ENCODE peak calls at places on chromosomes 2 and 18, in four cellular contexts. One of them, this sample, is unnamed.

GRCh38 chr18:22238036-22238435 is 68.6 kb downstream of the GATA6 start:
- DNase-seq in cardiac fibroblast: no peak
- DNase-seq in adipocyte: no peak
- DNase-seq in adrenal gland: no peak
- DNase-seq in this sample: no peak

GRCh38 chr18:49016648-49017539 is 66.1 kb upstream of the SMAD7 start:
- DNase-seq in cardiac fibroblast: peak
- DNase-seq in adipocyte: peak
- DNase-seq in adrenal gland: peak
- DNase-seq in this sample: peak

GRCh38 chr18:23053756-23054457 is 81.4 kb upstream of the CABLES1 start:
- DNase-seq in cardiac fibroblast: peak
- DNase-seq in adipocyte: no peak
- DNase-seq in adrenal gland: no peak
- DNase-seq in this sample: no peak

GRCh38 chr2:238425979-238426567 is 654 bp upstream of the ASB1 start:
- DNase-seq in cardiac fibroblast: peak
- DNase-seq in adipocyte: peak
- DNase-seq in adrenal gland: no peak
- DNase-seq in this sample: peak

GRCh38 chr18:68466714-68467113 is 248.2 kb downstream of the TMX3 start:
- DNase-seq in cardiac fibroblast: no peak
- DNase-seq in adipocyte: no peak
- DNase-seq in adrenal gland: no peak
- DNase-seq in this sample: no peak

GRCh38 chr18:8299054-8299708 is 310.1 kb upstream of the RAB12 start:
- DNase-seq in cardiac fibroblast: no peak
- DNase-seq in adipocyte: no peak
- DNase-seq in adrenal gland: no peak
- DNase-seq in this sample: no peak

GRCh38 chr2:165573534-165574461 is 104.3 kb downstream of the CSRNP3 start:
- DNase-seq in cardiac fibroblast: peak
- DNase-seq in adipocyte: peak
- DNase-seq in adrenal gland: peak
- DNase-seq in this sample: no peak

GRCh38 chr2:176280156-176280555 is 10.9 kb downstream of the MTX2 start:
- DNase-seq in cardiac fibroblast: no peak
- DNase-seq in adipocyte: no peak
- DNase-seq in adrenal gland: no peak
- DNase-seq in this sample: no peak

GRCh38 chr18:26071725-26072124 is 18.7 kb downstream of the SS18 start:
- DNase-seq in cardiac fibroblast: no peak
- DNase-seq in adipocyte: peak
- DNase-seq in adrenal gland: no peak
- DNase-seq in this sample: no peak

GRCh38 chr2:121721926-121722325 is 14.7 kb downstream of the NIFK start:
- DNase-seq in cardiac fibroblast: peak
- DNase-seq in adipocyte: peak
- DNase-seq in adrenal gland: no peak
- DNase-seq in this sample: peak

GRCh38 chr2:97355887-97356286 is 233.8 kb downstream of the ANKRD36B start:
- DNase-seq in cardiac fibroblast: peak
- DNase-seq in adipocyte: no peak
- DNase-seq in adrenal gland: no peak
- DNase-seq in this sample: no peak

GRCh38 chr2:138391956-138392355 is 109.6 kb upstream of the SPOPL start:
- DNase-seq in cardiac fibroblast: no peak
- DNase-seq in adipocyte: no peak
- DNase-seq in adrenal gland: no peak
- DNase-seq in this sample: no peak

GRCh38 chr2:128274218-128274617 is 44.5 kb downstream of the HS6ST1 start:
- DNase-seq in cardiac fibroblast: no peak
- DNase-seq in adipocyte: no peak
- DNase-seq in adrenal gland: no peak
- DNase-seq in this sample: no peak

GRCh38 chr2:208300847-208301618 is 35.0 kb downstream of the PIKFYVE start:
- DNase-seq in cardiac fibroblast: no peak
- DNase-seq in adipocyte: no peak
- DNase-seq in adrenal gland: no peak
- DNase-seq in this sample: no peak

GRCh38 chr2:24588294-24588693 is 97.2 kb downstream of the NCOA1 start:
- DNase-seq in cardiac fibroblast: no peak
- DNase-seq in adipocyte: no peak
- DNase-seq in adrenal gland: no peak
- DNase-seq in this sample: no peak

GRCh38 chr2:30472326-30472725 is 25.3 kb downstream of the LCLAT1 start:
- DNase-seq in cardiac fibroblast: no peak
- DNase-seq in adipocyte: peak
- DNase-seq in adrenal gland: no peak
- DNase-seq in this sample: no peak

GRCh38 chr2:241025639-241026038 is 27.2 kb downstream of the SNED1 start:
- DNase-seq in cardiac fibroblast: no peak
- DNase-seq in adipocyte: no peak
- DNase-seq in adrenal gland: no peak
- DNase-seq in this sample: no peak

GRCh38 chr18:76697441-76697901 is 124.9 kb upstream of the ZNF236 start:
- DNase-seq in cardiac fibroblast: peak
- DNase-seq in adipocyte: peak
- DNase-seq in adrenal gland: no peak
- DNase-seq in this sample: no peak

GRCh38 chr2:112751451-112752197 is 12.8 kb downstream of the CKAP2L start:
- DNase-seq in cardiac fibroblast: no peak
- DNase-seq in adipocyte: no peak
- DNase-seq in adrenal gland: no peak
- DNase-seq in this sample: no peak

GRCh38 chr2:232592687-232593407 is 40.6 kb upstream of the EFHD1 start:
- DNase-seq in cardiac fibroblast: peak
- DNase-seq in adipocyte: peak
- DNase-seq in adrenal gland: peak
- DNase-seq in this sample: peak

GRCh38 chr2:21395366-21395765 is 271.6 kb downstream of the TDRD15 start:
- DNase-seq in cardiac fibroblast: no peak
- DNase-seq in adipocyte: no peak
- DNase-seq in adrenal gland: no peak
- DNase-seq in this sample: no peak

GRCh38 chr2:28707592-28707991 is 44.0 kb upstream of the PPP1CB start:
- DNase-seq in cardiac fibroblast: no peak
- DNase-seq in adipocyte: no peak
- DNase-seq in adrenal gland: no peak
- DNase-seq in this sample: no peak

GRCh38 chr2:36538345-36538744 is 59.6 kb downstream of the FEZ2 start:
- DNase-seq in cardiac fibroblast: peak
- DNase-seq in adipocyte: no peak
- DNase-seq in adrenal gland: no peak
- DNase-seq in this sample: no peak

GRCh38 chr2:33022989-33023731 is 76.4 kb downstream of the LTBP1 start:
- DNase-seq in cardiac fibroblast: peak
- DNase-seq in adipocyte: peak
- DNase-seq in adrenal gland: no peak
- DNase-seq in this sample: peak

GRCh38 chr18:61998957-61999356 is 106.2 kb upstream of the RNF152 start:
- DNase-seq in cardiac fibroblast: peak
- DNase-seq in adipocyte: peak
- DNase-seq in adrenal gland: no peak
- DNase-seq in this sample: peak

GRCh38 chr18:56083097-56083865 is 495.3 kb upstream of the TCF4 start:
- DNase-seq in cardiac fibroblast: peak
- DNase-seq in adipocyte: no peak
- DNase-seq in adrenal gland: no peak
- DNase-seq in this sample: peak

GRCh38 chr18:39462436-39462835 is 1896.8 kb upstream of the CELF4 start:
- DNase-seq in cardiac fibroblast: peak
- DNase-seq in adipocyte: peak
- DNase-seq in adrenal gland: no peak
- DNase-seq in this sample: no peak

DNA sequence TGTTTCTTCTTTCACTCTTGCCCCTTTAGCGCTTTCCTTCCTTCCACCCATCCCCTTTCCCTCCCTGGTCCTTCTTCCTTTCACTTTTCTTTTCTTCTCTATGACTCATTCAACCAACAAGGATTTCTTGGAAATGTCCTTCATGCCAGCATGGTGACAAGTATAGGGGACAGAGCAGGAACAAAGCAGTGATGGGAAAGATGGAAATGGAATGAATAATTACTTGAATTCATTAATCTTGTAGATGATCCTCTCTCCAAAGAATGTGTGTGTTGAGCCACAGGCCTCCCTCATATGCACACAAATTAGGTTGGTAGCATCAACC is 1.5 kb downstream of the VAMP5 start:
- DNase-seq in cardiac fibroblast: peak
- DNase-seq in adipocyte: peak
- DNase-seq in adrenal gland: no peak
- DNase-seq in this sample: no peak
- H3K4me3 ChIP-seq in cardiac fibroblast: no peak
- H3K4me3 ChIP-seq in adipocyte: peak
- H3K4me3 ChIP-seq in adrenal gland: no peak
- H3K4me3 ChIP-seq in this sample: no peak

DNA sequence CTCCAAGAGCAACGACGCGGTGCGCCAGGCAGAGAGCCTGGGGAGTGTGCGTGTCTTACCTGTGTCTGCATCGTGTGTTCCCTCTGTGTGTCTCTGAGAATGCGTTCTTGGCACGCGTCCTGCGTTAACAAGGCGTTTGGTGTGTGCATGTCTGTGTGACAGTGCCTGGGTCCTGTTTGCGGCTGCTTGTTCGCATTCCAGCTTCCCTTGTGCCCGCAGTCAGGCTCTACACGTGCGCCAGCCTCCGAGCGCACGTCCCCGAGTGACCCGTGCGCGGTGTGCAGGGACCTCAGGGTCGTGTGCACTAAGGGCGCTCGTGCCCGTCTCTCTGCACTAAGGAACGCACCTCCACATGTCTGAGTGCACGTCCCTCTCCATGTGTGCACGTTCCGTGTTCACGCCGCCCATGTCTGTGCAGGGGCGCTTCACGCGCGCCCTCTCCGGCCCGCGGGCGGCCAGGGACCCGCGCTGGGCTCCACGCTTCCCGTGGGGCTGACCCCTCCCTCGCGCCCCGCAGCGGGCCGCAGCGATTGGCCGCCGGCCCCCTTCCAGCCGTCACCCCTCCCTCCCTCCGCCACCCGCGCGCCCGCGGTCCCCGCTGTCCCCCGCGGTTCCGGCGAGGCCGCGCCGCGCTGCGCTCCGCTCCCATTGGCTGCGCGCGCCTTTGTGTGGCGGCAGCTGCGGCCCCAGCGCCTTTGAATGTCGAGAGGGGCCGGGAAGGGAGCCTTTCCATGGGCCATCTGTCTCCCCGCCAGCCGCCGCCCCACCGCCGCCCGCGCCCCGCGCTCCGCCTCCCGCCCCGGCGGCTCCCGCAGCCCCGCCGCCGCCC is 229.4 kb downstream of the HAUS1 start:
- DNase-seq in cardiac fibroblast: peak
- DNase-seq in adipocyte: peak
- DNase-seq in adrenal gland: no peak
- DNase-seq in this sample: no peak
- H3K4me3 ChIP-seq in cardiac fibroblast: peak
- H3K4me3 ChIP-seq in adipocyte: peak
- H3K4me3 ChIP-seq in adrenal gland: no peak
- H3K4me3 ChIP-seq in this sample: peak

GRCh38 chr2:108377815-108378630 is at the start of gene SULT1C4:
- DNase-seq in cardiac fibroblast: peak
- DNase-seq in adipocyte: no peak
- DNase-seq in adrenal gland: no peak
- DNase-seq in this sample: no peak
- H3K4me3 ChIP-seq in cardiac fibroblast: no peak
- H3K4me3 ChIP-seq in adipocyte: no peak
- H3K4me3 ChIP-seq in adrenal gland: no peak
- H3K4me3 ChIP-seq in this sample: peak

DNA sequence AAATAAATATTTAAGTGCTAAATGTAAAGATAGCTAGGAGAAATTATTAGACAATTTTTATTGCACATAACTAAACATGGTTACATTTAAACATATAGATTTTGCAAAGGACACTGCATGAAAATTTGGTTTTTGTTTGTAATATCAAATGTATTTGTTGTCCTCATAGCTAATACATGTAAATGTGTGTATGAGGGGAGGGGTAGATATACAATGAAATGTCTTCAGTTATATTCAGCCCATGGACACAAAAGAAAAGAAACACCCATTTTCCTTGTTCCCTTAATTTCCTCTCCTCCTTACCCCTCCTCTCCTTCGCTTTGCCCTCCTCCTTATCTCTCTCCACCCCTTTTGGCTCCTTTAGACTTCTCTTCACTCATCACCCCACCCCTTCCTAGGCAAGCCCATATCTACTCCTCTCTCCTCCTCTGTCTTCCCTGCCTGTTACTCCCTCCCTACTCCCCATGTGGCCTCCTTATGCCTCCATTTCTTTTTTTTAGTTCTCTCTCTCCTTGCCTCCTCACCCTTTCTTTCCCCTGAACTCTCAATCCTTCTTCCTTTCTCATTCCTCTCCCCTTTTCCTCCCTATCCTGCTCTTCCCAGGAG is 1.4 kb downstream of the COL3A1 start:
- DNase-seq in cardiac fibroblast: peak
- DNase-seq in adipocyte: peak
- DNase-seq in adrenal gland: peak
- DNase-seq in this sample: peak
- H3K4me3 ChIP-seq in cardiac fibroblast: peak
- H3K4me3 ChIP-seq in adipocyte: peak
- H3K4me3 ChIP-seq in adrenal gland: no peak
- H3K4me3 ChIP-seq in this sample: peak

GRCh38 chr2:216671791-216672343 is 23.5 kb downstream of the IGFBP5 start:
- DNase-seq in cardiac fibroblast: no peak
- DNase-seq in adipocyte: no peak
- DNase-seq in adrenal gland: no peak
- DNase-seq in this sample: no peak

GRCh38 chr2:216674376-216674775 is 21.0 kb downstream of the IGFBP5 start:
- DNase-seq in cardiac fibroblast: no peak
- DNase-seq in adipocyte: no peak
- DNase-seq in adrenal gland: no peak
- DNase-seq in this sample: no peak

GRCh38 chr2:216673609-216674008 is 21.7 kb downstream of the IGFBP5 start:
- DNase-seq in cardiac fibroblast: no peak
- DNase-seq in adipocyte: no peak
- DNase-seq in adrenal gland: no peak
- DNase-seq in this sample: no peak

GRCh38 chr2:216672466-216672865 is 22.9 kb downstream of the IGFBP5 start:
- DNase-seq in cardiac fibroblast: no peak
- DNase-seq in adipocyte: no peak
- DNase-seq in adrenal gland: no peak
- DNase-seq in this sample: no peak

GRCh38 chr2:216672996-216673395 is 22.4 kb downstream of the IGFBP5 start:
- DNase-seq in cardiac fibroblast: no peak
- DNase-seq in adipocyte: no peak
- DNase-seq in adrenal gland: no peak
- DNase-seq in this sample: no peak
- H3K4me3 ChIP-seq in cardiac fibroblast: no peak
- H3K4me3 ChIP-seq in adipocyte: no peak
- H3K4me3 ChIP-seq in adrenal gland: no peak
- H3K4me3 ChIP-seq in this sample: no peak

This sample was measured in skeletal muscle cell.